ENCODE peak calls at places on chromosomes 1 and 21, in six cellular contexts. V, U, Y, A, Q and X are unnamed samples.

GRCh38 chr1:154899041-154899440 is 29.0 kb upstream of the KCNN3 start:
- DNase-seq in V (no peak), U (no peak), Y (no peak), A (no peak), Q (no peak), X (no peak)

GRCh38 chr1:53256744-53257453 is 18.6 kb upstream of the MAGOH start:
- DNase-seq in V (no peak), U (no peak), Y (no peak), A (peak), Q (no peak), X (no peak)

GRCh38 chr1:53938136-53938830 is 7.2 kb downstream of the IFT25 start:
- DNase-seq in V (peak), U (no peak), Y (no peak), A (no peak), Q (no peak), X (no peak)

GRCh38 chr21:39136711-39137110 is 46.5 kb downstream of the PSMG1 start:
- DNase-seq in V (peak), U (no peak), Y (peak), A (no peak), Q (no peak), X (no peak)

GRCh38 chr1:88681223-88681622 is 2.9 kb upstream of the PKN2 start:
- DNase-seq in V (no peak), U (no peak), Y (no peak), A (no peak), Q (no peak), X (no peak)

GRCh38 chr1:181818943-181819342 is 242.6 kb downstream of the ZNF648 start:
- DNase-seq in V (no peak), U (no peak), Y (no peak), A (no peak), Q (no peak), X (no peak)

GRCh38 chr1:237712082-237712481 is 178.6 kb downstream of the ZP4 start:
- DNase-seq in V (no peak), U (no peak), Y (no peak), A (no peak), Q (no peak), X (no peak)

GRCh38 chr1:155933591-155934096 is 569 bp downstream of the KHDC4 start:
- DNase-seq in V (peak), U (no peak), Y (no peak), A (no peak), Q (no peak), X (no peak)

GRCh38 chr1:2443285-2444137 is 31.1 kb upstream of the PEX10 start:
- DNase-seq in V (peak), U (no peak), Y (no peak), A (peak), Q (no peak), X (no peak)

GRCh38 chr1:79726321-79726720 is 719.8 kb upstream of the ADGRL4 start:
- DNase-seq in V (no peak), U (no peak), Y (no peak), A (no peak), Q (no peak), X (no peak)

GRCh38 chr1:30045304-30046090 is 677.9 kb downstream of the MATN1 start:
- DNase-seq in V (no peak), U (no peak), Y (no peak), A (no peak), Q (no peak), X (no peak)

GRCh38 chr21:21174676-21175075 is 176.5 kb downstream of the NCAM2 start:
- DNase-seq in V (no peak), U (no peak), Y (no peak), A (no peak), Q (no peak), X (no peak)

GRCh38 chr1:161439280-161440232 is 65.7 kb upstream of the FCGR2A start:
- DNase-seq in V (peak), U (no peak), Y (no peak), A (no peak), Q (no peak), X (peak)

GRCh38 chr1:167697667-167698141 is 24.1 kb upstream of the MPZL1 start:
- DNase-seq in V (no peak), U (no peak), Y (no peak), A (no peak), Q (no peak), X (no peak)

GRCh38 chr1:1677718-1678580 is 14.6 kb downstream of the SLC35E2B start:
- DNase-seq in V (no peak), U (peak), Y (no peak), A (no peak), Q (no peak), X (peak)

GRCh38 chr1:36322786-36323635 is 434 bp downstream of the EVA1B start:
- DNase-seq in V (peak), U (no peak), Y (no peak), A (no peak), Q (no peak), X (peak)

GRCh38 chr1:230306158-230306557 is 120.0 kb downstream of the PGBD5 start:
- DNase-seq in V (no peak), U (no peak), Y (no peak), A (no peak), Q (no peak), X (no peak)

GRCh38 chr1:18225236-18225904 is 117.8 kb downstream of the IGSF21 start:
- DNase-seq in V (no peak), U (no peak), Y (no peak), A (no peak), Q (peak), X (no peak)

GRCh38 chr1:88736633-88737248 is 52.7 kb downstream of the PKN2 start:
- DNase-seq in V (peak), U (no peak), Y (peak), A (no peak), Q (no peak), X (no peak)

GRCh38 chr21:46092026-46092764 is 5.7 kb upstream of the COL6A2 start:
- DNase-seq in V (peak), U (no peak), Y (no peak), A (no peak), Q (no peak), X (no peak)

GRCh38 chr1:41383094-41383852 is 22.0 kb downstream of the FOXO6 start:
- DNase-seq in V (peak), U (no peak), Y (no peak), A (no peak), Q (no peak), X (no peak)

GRCh38 chr1:230502996-230503395 is 76.9 kb upstream of the PGBD5 start:
- DNase-seq in V (no peak), U (no peak), Y (no peak), A (no peak), Q (no peak), X (no peak)

GRCh38 chr1:36950588-36950987 is 83.7 kb downstream of the GRIK3 start:
- DNase-seq in V (no peak), U (no peak), Y (no peak), A (no peak), Q (no peak), X (no peak)

GRCh38 chr1:203082571-203083462 is 3.0 kb downstream of the MYOG start:
- DNase-seq in V (no peak), U (no peak), Y (no peak), A (no peak), Q (no peak), X (no peak)

GRCh38 chr1:180627411-180627810 is 4.4 kb upstream of the XPR1 start:
- DNase-seq in V (peak), U (no peak), Y (no peak), A (no peak), Q (no peak), X (no peak)